ENCODE peak calls at places on chromosomes 5 and 9, in four cellular contexts. R is cardiac muscle cell, A is WTC11, F is ovary. O is an unnamed sample.

GRCh38 chr5:61186634-61187033 is 24.4 kb upstream of the SMIM15 start:
- DNase-seq in R (no peak), A (no peak), F (no peak), O (no peak)

GRCh38 chr5:67206381-67207328 is 10.1 kb upstream of the CD180 start:
- DNase-seq in F (no peak), R (no peak), A (no peak), O (no peak)

GRCh38 chr5:180596668-180597231 is 5.5 kb upstream of the SCGB3A1 start:
- DNase-seq in R (no peak), A (peak; percentile 4), F (no peak), O (no peak)

GRCh38 chr5:1217596-1218206 is 7.5 kb upstream of the SLC6A18 start:
- DNase-seq in A (no peak), F (no peak), R (no peak), O (no peak)

GRCh38 chr9:37969130-37969529 is 65.2 kb upstream of the SLC25A51 start:
- DNase-seq in F (no peak), A (no peak), R (peak; percentile 82), O (no peak)

GRCh38 chr5:148381906-148382305 is 1.9 kb upstream of the FBXO38 start:
- DNase-seq in R (no peak), A (no peak), F (no peak), O (no peak)

GRCh38 chr5:95924720-95925119 is 36.9 kb downstream of the ELL2 start:
- DNase-seq in F (no peak), R (peak; percentile 51), A (no peak), O (no peak)

GRCh38 chr5:163498886-163499285 is 6.5 kb upstream of the MAT2B start:
- DNase-seq in R (peak; percentile 86), A (no peak), F (no peak), O (no peak)

GRCh38 chr9:114805670-114806551 is at the start of gene TNFSF15:
- DNase-seq in F (no peak), R (no peak), A (peak; percentile 49), O (no peak)

GRCh38 chr9:126155756-126156664 is 170.6 kb upstream of the MVB12B start:
- DNase-seq in F (no peak), A (no peak), R (no peak), O (no peak)

GRCh38 chr5:39176740-39177628 is 42.4 kb downstream of the FYB1 start:
- DNase-seq in R (no peak), A (no peak), F (no peak), O (no peak)

GRCh38 chr5:96408276-96408777 is 24.7 kb downstream of the PCSK1 start:
- DNase-seq in A (no peak), R (peak; percentile 97), F (peak; percentile 21), O (no peak)

GRCh38 chr9:92740446-92740961 is 24.1 kb downstream of the BICD2 start:
- DNase-seq in F (peak; percentile 15), A (no peak), R (no peak), O (no peak)

GRCh38 chr5:141343242-141343952 is at the start of gene PCDHGA3:
- DNase-seq in R (peak; percentile 63), F (no peak), A (no peak), O (no peak)

GRCh38 chr5:514673-515072 is 9.6 kb downstream of the SLC9A3 start:
- DNase-seq in F (no peak), R (no peak), A (no peak), O (no peak)

GRCh38 chr9:131483319-131484050 is 19.2 kb upstream of the POMT1 start:
- DNase-seq in R (no peak), F (no peak), A (no peak), O (no peak)

GRCh38 chr5:22678886-22679285 is 174.3 kb downstream of the CDH12 start:
- DNase-seq in F (no peak), A (no peak), R (no peak), O (no peak)

GRCh38 chr9:79883073-79883645 is 311.4 kb downstream of the TLE4 start:
- DNase-seq in A (no peak), F (no peak), R (no peak), O (no peak)

GRCh38 chr9:35000535-35001284 is 11.2 kb downstream of the DNAJB5 start:
- DNase-seq in R (no peak), A (no peak), F (no peak), O (no peak)

DNA sequence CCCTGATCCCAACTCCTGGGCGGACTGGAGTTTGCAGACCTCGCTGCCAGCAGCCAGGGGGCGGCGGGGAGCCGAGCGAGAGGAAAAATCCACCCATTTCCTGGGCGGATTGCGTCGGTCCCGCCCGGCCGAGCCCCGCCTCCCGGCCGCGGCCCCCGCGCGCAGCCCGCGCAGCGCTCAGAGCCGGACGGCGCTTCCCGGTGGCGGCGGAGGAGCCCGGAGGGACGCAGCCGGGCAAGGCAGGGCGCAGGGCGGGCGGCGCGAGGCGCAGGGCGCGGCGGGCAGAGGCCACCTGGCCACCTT is at the start of gene OLFM1:
- DNase-seq in R (peak; percentile 74), A (peak; percentile 86), F (peak; percentile 79), O (no peak)
- TF ChIP-seq CTCF in R (peak; percentile 69), A (peak; percentile 33), F (peak; percentile 65), O (peak; percentile 59)

GRCh38 chr9:14842269-14842668 is 68.0 kb downstream of the FREM1 start:
- DNase-seq in A (no peak), F (no peak), R (no peak), O (no peak)

GRCh38 chr9:14843163-14843562 is 67.1 kb downstream of the FREM1 start:
- DNase-seq in A (no peak), F (no peak), R (no peak), O (no peak)

GRCh38 chr9:14846871-14847311 is 63.3 kb downstream of the FREM1 start:
- DNase-seq in R (peak; percentile 55), F (peak; percentile 37), A (peak; percentile 90), O (peak; percentile 15)
- TF ChIP-seq CTCF in R (peak; percentile 73), F (no peak), A (peak; percentile 77), O (peak; percentile 95)

GRCh38 chr5:142915840-142916424 is 145.8 kb downstream of the ARHGAP26 start:
- DNase-seq in F (no peak), A (peak; percentile 70), R (no peak), O (no peak)
- TF ChIP-seq CTCF in F (no peak), A (peak; percentile 52), R (peak; percentile 49), O (peak; percentile 66)

GRCh38 chr9:137365552-137366444 is 57.2 kb downstream of the EXD3 start:
- DNase-seq in R (no peak), F (no peak), A (peak; percentile 6), O (no peak)
- TF ChIP-seq CTCF in R (no peak), F (no peak), A (no peak), O (no peak)

GRCh38 chr9:5899292-5899691 is 8.6 kb downstream of the MLANA start:
- DNase-seq in A (no peak), F (no peak), R (peak; percentile 13), O (no peak)
- TF ChIP-seq CTCF in A (no peak), F (no peak), R (peak; percentile 18), O (no peak)

GRCh38 chr5:90474235-90475107 is at the start of the genes MBLAC2 and POLR3G:
- DNase-seq in A (peak; percentile 97), F (peak; percentile 93), R (peak; percentile 96), O (peak; percentile 71)
- TF ChIP-seq CTCF in A (no peak), F (peak; percentile 60), R (peak; percentile 49), O (peak; percentile 30)

GRCh38 chr9:111828193-111828592 is 33.5 kb upstream of the SHOC1 start:
- DNase-seq in A (no peak), F (no peak), R (peak; percentile 47), O (no peak)
- TF ChIP-seq CTCF in A (no peak), F (no peak), R (peak; percentile 12), O (no peak)

GRCh38 chr5:177507596-177508216 is 1.9 kb downstream of the DOK3 start:
- DNase-seq in F (no peak), R (no peak), A (no peak), O (no peak)
- TF ChIP-seq CTCF in F (no peak), R (no peak), A (no peak), O (no peak)